ENCODE peak calls at places on chromosomes 7 and 10, in ten cellular contexts. Z is pancreas; Y is Karpas-422; F is lung; N is AG04450; U is aorta; L is effector memory CD4-positive, alpha-beta T cell; G is GM23338; I is spleen; S is PC-3. X is an unnamed sample. For H3K27me3, the result is how much of the 10 kb centered on the place peaks cover.

GRCh38 chr10:4131407-4132215 is 346.6 kb upstream of the KLF6 start:
- DNase-seq in L (peak), G (no peak), Y (peak), F (no peak), S (peak), Z (no peak), U (no peak), N (peak), I (no peak), X (no peak)

GRCh38 chr7:6516387-6516983 is 34.8 kb downstream of the GRID2IP start:
- DNase-seq in Z (peak), N (peak), S (peak), Y (peak), L (peak), G (peak), U (peak), I (peak), F (peak), X (peak)

GRCh38 chr7:47720141-47720906 is 138.4 kb upstream of the TNS3 start:
- DNase-seq in U (no peak), Y (no peak), G (no peak), S (no peak), F (no peak), N (peak), L (no peak), I (no peak), Z (peak), X (peak)

GRCh38 chr10:79312601-79313187 is 34.6 kb upstream of the PPIF start:
- DNase-seq in Z (peak), L (no peak), S (no peak), Y (no peak), F (no peak), N (no peak), I (peak), G (no peak), U (no peak), X (no peak)

GRCh38 chr7:6448943-6449543 is 1.3 kb upstream of the DAGLB start:
- DNase-seq in Y (no peak), I (peak), U (peak), Z (no peak), F (no peak), G (peak), N (no peak), L (no peak), S (no peak), X (no peak)

GRCh38 chr7:57772126-57772924 is 322.3 kb downstream of the ZNF716 start:
- DNase-seq in Z (no peak), Y (no peak), F (no peak), U (no peak), N (no peak), L (no peak), G (no peak), S (no peak), I (no peak), X (no peak)

GRCh38 chr7:22582860-22583640 is 83.1 kb upstream of the STEAP1B start:
- DNase-seq in Y (no peak), N (peak), Z (no peak), I (no peak), G (peak), S (peak), F (peak), U (no peak), L (no peak), X (no peak)

GRCh38 chr10:119817991-119818888 is 54.4 kb downstream of the MCMBP start:
- DNase-seq in F (peak), L (no peak), N (peak), I (peak), Z (peak), Y (no peak), S (no peak), G (peak), U (peak), X (peak)

GRCh38 chr7:45923290-45923689 is 2.2 kb upstream of the IGFBP3 start:
- DNase-seq in U (peak), L (no peak), G (peak), F (peak), S (peak), Z (peak), I (peak), Y (peak), N (no peak), X (peak)

GRCh38 chr7:28572321-28573058 is 160.2 kb downstream of the CREB5 start:
- DNase-seq in N (no peak), L (no peak), Y (peak), S (peak), G (no peak), F (no peak), Z (no peak), I (no peak), U (no peak), X (no peak)

GRCh38 chr10:47141349-47141748 is 158.6 kb upstream of the GDF10 start:
- DNase-seq in S (no peak), Y (no peak), I (no peak), F (no peak), G (no peak), N (no peak), L (no peak), U (no peak), Z (no peak), X (no peak)

GRCh38 chr7:51316262-51316665 is 345 bp downstream of the COBL start:
- DNase-seq in S (peak), L (no peak), U (no peak), I (no peak), F (peak), Z (peak), N (no peak), G (peak), Y (no peak), X (peak)

GRCh38 chr10:122374859-122375721 is 582 bp downstream of the PLEKHA1 start:
- DNase-seq in I (peak), G (peak), S (peak), N (no peak), F (peak), U (peak), Y (no peak), Z (peak), L (peak), X (peak)

GRCh38 chr7:3589756-3590155 is 288.7 kb downstream of the SDK1 start:
- DNase-seq in G (no peak), I (no peak), U (no peak), S (no peak), Y (no peak), F (no peak), L (no peak), Z (no peak), N (no peak), X (no peak)

GRCh38 chr7:114589436-114589835 is 174.8 kb downstream of the FOXP2 start:
- DNase-seq in U (no peak), Y (no peak), L (no peak), I (no peak), F (no peak), G (no peak), N (no peak), Z (no peak), S (no peak), X (no peak)

GRCh38 chr10:30704016-30704600 is 74.6 kb upstream of the LYZL2 start:
- DNase-seq in S (no peak), Z (no peak), I (no peak), L (no peak), F (no peak), Y (peak), N (no peak), U (no peak), G (no peak), X (no peak)

GRCh38 chr10:36462194-36462593 is 663.2 kb upstream of the ANKRD30A start:
- DNase-seq in S (peak), I (no peak), F (no peak), Y (no peak), N (no peak), U (no peak), Z (no peak), G (no peak), L (no peak), X (no peak)

GRCh38 chr7:97002555-97003261 is 2.6 kb upstream of the DLX6 start:
- DNase-seq in G (peak), Y (no peak), F (no peak), S (no peak), L (no peak), U (no peak), N (no peak), I (no peak), Z (no peak), X (no peak)

GRCh38 chr7:97001656-97002554 is 3.4 kb upstream of the DLX6 start:
- DNase-seq in Z (no peak), N (no peak), L (no peak), I (no peak), S (no peak), U (no peak), Y (no peak), G (peak), F (no peak), X (no peak)

GRCh38 chr7:97004931-97005763 is at the start of gene DLX6:
- DNase-seq in G (peak), F (no peak), I (no peak), N (no peak), Z (no peak), Y (no peak), L (no peak), U (no peak), S (no peak), X (no peak)

GRCh38 chr7:97004237-97004930 is 969 bp upstream of the DLX6 start:
- DNase-seq in Z (no peak), G (peak), I (no peak), S (no peak), U (no peak), N (no peak), F (no peak), Y (no peak), L (no peak), X (no peak)

DNA sequence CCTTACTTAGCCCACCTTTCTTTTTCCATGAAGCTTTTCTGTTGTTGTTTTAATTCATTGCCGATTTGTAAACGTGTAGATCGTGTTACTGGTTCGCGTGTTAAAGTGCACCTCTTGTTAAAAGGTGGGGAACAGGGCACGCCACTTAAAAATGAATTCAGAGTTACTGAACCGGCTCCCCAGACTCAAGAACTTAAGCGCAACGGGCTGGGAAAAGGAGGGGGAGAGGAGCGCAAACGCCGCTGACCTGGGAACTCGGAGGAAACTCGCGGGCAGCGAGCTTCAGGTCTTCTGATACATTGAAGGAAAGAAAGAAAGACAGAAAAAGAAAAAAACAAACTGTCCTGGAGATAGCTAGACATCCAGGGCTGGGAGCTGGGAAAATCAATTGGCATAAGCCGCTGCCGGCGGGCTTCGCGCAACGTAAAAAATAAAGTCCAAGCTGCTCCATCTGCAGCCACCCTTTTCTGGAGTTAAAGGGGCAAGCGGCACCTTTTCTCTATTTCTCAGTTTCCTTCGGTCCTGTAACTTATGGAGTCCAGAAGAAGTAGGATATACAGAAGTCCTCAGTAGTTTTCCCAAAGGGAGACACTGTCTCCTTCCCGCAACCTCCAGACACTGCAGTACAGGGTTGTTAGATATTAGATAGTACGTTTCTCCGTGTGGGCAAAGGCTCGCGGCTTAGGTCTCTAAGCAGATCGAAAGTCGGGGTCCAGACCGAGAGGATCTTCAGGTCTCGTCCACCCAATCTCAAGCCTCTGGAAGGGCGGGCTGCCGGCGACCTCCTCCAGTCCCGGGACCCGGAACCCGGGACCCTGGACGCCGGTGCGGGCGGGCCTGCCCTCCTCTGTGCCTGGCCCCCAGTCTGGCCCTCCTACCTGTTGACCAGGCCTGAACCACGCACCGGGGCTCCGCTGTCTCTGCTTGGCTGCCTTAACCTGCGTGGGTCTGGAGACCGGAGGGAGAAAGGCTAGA is 1.8 kb upstream of the DLX6 start:
- DNase-seq in I (no peak), L (no peak), S (no peak), F (no peak), G (peak), Z (no peak), Y (no peak), N (no peak), U (no peak), X (no peak)
- H3K27me3 ChIP-seq in I (half or more), L (half or more), S (under half), F (under half), G (half or more), Z (half or more), Y (under half), N (half or more), U (under half), X (half or more)

DNA sequence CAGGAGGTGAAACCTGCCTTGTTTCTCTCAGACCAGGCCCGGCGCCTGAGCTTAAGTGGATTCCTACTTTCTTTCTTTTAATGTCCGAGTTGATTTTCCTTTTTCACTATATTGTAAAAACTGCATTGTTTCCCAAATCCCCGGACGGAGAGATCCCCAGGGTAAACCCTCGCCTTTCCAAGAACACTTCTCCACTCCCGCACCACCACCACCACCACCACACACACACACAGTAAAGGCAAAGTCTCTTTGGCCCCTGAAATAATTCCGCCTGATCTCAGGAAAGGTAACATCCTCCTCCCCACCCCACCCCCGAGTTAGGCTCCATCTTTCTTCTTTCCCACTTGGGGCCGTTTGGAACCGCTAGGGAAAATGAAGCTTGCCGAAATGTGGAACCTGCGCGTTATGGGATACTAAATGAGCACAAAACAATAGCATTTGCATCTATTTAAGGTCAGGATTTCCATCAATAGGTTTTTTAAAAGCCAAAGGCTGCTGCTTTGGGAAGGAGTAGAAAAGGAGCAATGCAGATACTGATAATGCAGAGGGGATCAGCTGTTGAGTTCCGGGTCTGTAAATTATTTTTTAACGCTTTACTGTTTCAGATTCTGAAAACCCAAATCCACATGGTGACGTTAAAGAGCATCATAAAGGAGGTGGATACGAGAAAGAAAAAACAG is 2.5 kb downstream of the HPSE2 start:
- DNase-seq in U (no peak), S (no peak), I (no peak), G (peak), L (no peak), Y (no peak), N (no peak), Z (no peak), F (no peak), X (no peak)
- H3K27me3 ChIP-seq in U (under half), S (half or more), I (half or more), G (half or more), L (under half), Y (under half), N (half or more), Z (under half), F (under half), X (half or more)

GRCh38 chr10:117163954-117164292 is 25.9 kb upstream of the VAX1 start:
- DNase-seq in L (no peak), S (no peak), Y (no peak), G (no peak), N (no peak), U (no peak), F (no peak), Z (no peak), I (no peak), X (no peak)
- H3K27me3 ChIP-seq in L (half or more), S (half or more), Y (under half), G (half or more), N (half or more), U (under half), F (under half), Z (half or more), I (half or more), X (half or more)

GRCh38 chr7:151167197-151167911 is at the start of gene GBX1:
- DNase-seq in L (no peak), N (no peak), G (peak), U (peak), F (no peak), S (no peak), I (no peak), Z (peak), Y (no peak), X (no peak)
- H3K27me3 ChIP-seq in L (under half), N (half or more), G (half or more), U (under half), F (under half), S (half or more), I (half or more), Z (under half), Y (under half), X (half or more)

DNA sequence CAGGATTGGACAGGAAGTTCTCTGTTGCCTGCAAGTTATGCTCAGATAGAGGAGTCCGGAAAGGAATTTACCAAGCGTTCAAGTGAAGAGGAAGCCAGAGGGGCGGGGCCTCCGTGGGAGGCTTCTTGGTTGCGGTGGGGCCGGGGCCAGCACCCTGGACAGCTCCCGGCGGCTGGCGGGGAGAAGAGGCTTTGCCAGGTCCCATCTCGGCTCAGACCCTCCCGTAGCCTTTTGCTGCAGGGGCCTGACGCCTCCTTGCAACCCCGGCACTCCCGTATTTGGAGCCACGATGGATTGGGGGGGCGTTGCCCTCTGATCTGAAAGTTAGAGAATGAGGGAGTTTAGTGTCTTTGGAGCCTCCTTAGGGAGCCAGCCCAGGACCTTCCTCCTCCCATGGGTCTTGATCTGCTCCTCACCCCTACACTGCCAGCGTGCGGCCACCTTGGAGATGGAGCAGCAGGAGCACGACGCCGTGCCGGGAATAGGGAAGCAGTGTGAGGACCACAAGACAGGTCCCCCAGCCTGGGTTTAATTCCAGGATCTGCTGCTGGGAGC is 3.1 kb upstream of the SLC18A3 start:
- DNase-seq in I (peak), G (peak), L (peak), S (peak), F (peak), Z (peak), N (peak), U (peak), Y (peak), X (peak)
- H3K27me3 ChIP-seq in I (half or more), G (half or more), L (under half), S (half or more), F (under half), Z (under half), N (under half), U (under half), Y (under half), X (half or more)

DNA sequence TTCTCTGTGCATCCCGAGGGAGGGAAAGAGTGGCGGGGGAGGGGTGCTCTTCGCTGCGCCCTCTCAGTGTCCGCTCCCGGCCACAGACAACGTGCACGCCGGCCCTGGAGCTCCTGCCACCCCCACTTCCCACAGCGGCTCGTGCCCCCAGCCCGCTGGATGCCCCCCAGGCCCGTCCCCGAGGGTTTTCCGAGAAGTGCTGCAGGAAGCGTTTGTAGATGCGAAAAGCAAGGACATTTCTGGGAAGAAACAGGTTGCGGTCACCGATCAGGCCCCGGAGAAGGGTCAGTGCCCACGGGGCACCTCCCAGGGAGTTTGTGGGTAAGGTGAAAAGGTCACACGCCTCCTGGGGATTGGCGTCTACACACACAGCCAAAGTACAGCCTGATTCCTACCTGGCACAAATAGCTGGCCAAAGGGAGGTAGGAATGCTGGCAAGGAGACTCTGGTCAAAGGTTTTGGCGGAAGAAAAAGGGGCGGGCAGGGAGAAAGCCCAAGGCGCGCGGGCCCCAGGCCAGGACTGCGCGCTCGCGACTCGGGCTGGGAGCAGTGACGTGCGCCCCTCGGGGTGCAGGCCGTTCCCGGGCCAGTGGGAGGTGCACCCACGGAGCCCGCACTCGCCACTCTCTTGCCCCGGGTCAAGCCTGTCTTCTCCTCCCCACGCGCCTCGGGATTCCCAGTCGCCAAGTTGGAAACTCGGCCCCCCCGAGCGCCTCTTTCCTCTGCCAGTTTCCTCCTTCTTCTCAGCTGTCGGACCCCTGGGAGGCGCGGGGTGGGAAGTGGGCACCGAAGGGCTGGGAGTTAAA is 1.5 kb upstream of the NRP1 start:
- DNase-seq in Y (no peak), Z (peak), S (peak), G (peak), L (no peak), F (peak), I (peak), N (no peak), U (peak), X (peak)
- H3K27me3 ChIP-seq in Y (under half), Z (under half), S (under half), G (half or more), L (under half), F (under half), I (half or more), N (under half), U (under half), X (under half)

GRCh38 chr7:16027396-16027795 is 340.9 kb upstream of the MEOX2 start:
- DNase-seq in L (no peak), G (no peak), Z (no peak), F (no peak), U (no peak), I (no peak), N (no peak), S (no peak), Y (no peak), X (no peak)

GRCh38 chr7:16023046-16023445 is 336.6 kb upstream of the MEOX2 start:
- DNase-seq in U (no peak), G (no peak), I (no peak), L (no peak), Z (no peak), N (no peak), S (no peak), Y (no peak), F (no peak), X (no peak)

GRCh38 chr7:16028103-16028502 is 341.6 kb upstream of the MEOX2 start:
- DNase-seq in I (no peak), Z (no peak), F (no peak), L (no peak), S (peak), G (peak), U (no peak), Y (no peak), N (peak), X (no peak)

GRCh38 chr7:16026253-16027020 is 340.0 kb upstream of the MEOX2 start:
- DNase-seq in G (no peak), Z (no peak), I (no peak), S (no peak), F (no peak), N (peak), U (no peak), L (no peak), Y (no peak), X (no peak)

GRCh38 chr7:16025696-16026095 is 339.2 kb upstream of the MEOX2 start:
- DNase-seq in N (no peak), G (no peak), F (no peak), L (no peak), U (no peak), Z (no peak), S (no peak), Y (no peak), I (no peak), X (no peak)
- H3K27me3 ChIP-seq in N (under half), G (under half), F (under half), L (under half), U (under half), Z (under half), S (under half), Y (under half), I (under half), X (under half)

X was measured in heart right ventricle.